ENCODE peak calls at places on chromosome 12, in four cellular contexts. I is HepG2, T is K562, A is GM12878. N is an unnamed sample.

GRCh38 chr12:19671695-19672094 is 232.4 kb downstream of the AEBP2 start:
- DNase-seq in I (no peak), T (no peak), A (no peak), N (no peak)

GRCh38 chr12:97650242-97650641 is 187.6 kb downstream of the RMST start:
- DNase-seq in I (no peak), T (no peak), A (no peak), N (no peak)

GRCh38 chr12:71900091-71900490 is 38.6 kb upstream of the TPH2 start:
- DNase-seq in I (peak), T (peak), A (no peak), N (peak)

GRCh38 chr12:29316772-29317171 is 64.2 kb downstream of the ERGIC2 start:
- DNase-seq in I (no peak), T (no peak), A (no peak), N (no peak)

GRCh38 chr12:121239335-121239678 is 29.4 kb downstream of the P2RX4 start:
- DNase-seq in I (no peak), T (no peak), A (no peak), N (no peak)

GRCh38 chr12:120381752-120382419 is 12.9 kb upstream of the MSI1 start:
- DNase-seq in I (peak), T (peak), A (no peak), N (no peak)

GRCh38 chr12:58656254-58657009 is 263.9 kb downstream of the LRIG3 start:
- DNase-seq in I (no peak), T (no peak), A (no peak), N (no peak)

GRCh38 chr12:4526923-4527546 is 11.7 kb upstream of the RAD51AP1 start:
- DNase-seq in I (peak), T (no peak), A (no peak), N (no peak)

GRCh38 chr12:48592591-48593086 is 22.8 kb upstream of the LALBA start:
- DNase-seq in I (no peak), T (no peak), A (no peak), N (no peak)

GRCh38 chr12:95118138-95118787 is 44.8 kb upstream of the NR2C1 start:
- DNase-seq in I (peak), T (no peak), A (no peak), N (no peak)

GRCh38 chr12:107331471-107331870 is 238.1 kb upstream of the CRY1 start:
- DNase-seq in I (no peak), T (no peak), A (no peak), N (no peak)

GRCh38 chr12:40010899-40011774 is 94.7 kb downstream of the SLC2A13 start:
- DNase-seq in I (peak), T (peak), A (peak), N (peak)

GRCh38 chr12:46214668-46215429 is 54.0 kb downstream of the SLC38A1 start:
- DNase-seq in I (no peak), T (no peak), A (peak), N (no peak)

GRCh38 chr12:12715128-12715458 is 2.1 kb upstream of the CDKN1B start:
- DNase-seq in I (no peak), T (no peak), A (no peak), N (no peak)

GRCh38 chr12:91833780-91834359 is 311.8 kb downstream of the BTG1 start:
- DNase-seq in I (no peak), T (no peak), A (no peak), N (no peak)

GRCh38 chr12:57993030-57993429 is 51.7 kb downstream of the ATP23 start:
- DNase-seq in I (no peak), T (no peak), A (no peak), N (no peak)

GRCh38 chr12:70919161-70919560 is 1.4 kb downstream of the PTPRR start:
- DNase-seq in I (no peak), T (no peak), A (no peak), N (no peak)

GRCh38 chr12:49332891-49333371 is 4.1 kb downstream of the C1QL4 start:
- DNase-seq in I (no peak), T (no peak), A (no peak), N (no peak)

GRCh38 chr12:58148976-58149375 is 207.6 kb downstream of the ATP23 start:
- DNase-seq in I (no peak), T (no peak), A (no peak), N (no peak)

GRCh38 chr12:128823216-128823915 is 392 bp downstream of the SLC15A4 start:
- DNase-seq in I (peak), T (peak), A (no peak), N (peak)

GRCh38 chr12:111529424-111530368 is 69.4 kb downstream of the ATXN2 start:
- DNase-seq in I (peak), T (peak), A (peak), N (peak)

GRCh38 chr12:103399986-103400385 is 95.8 kb downstream of the C12orf42 start:
- DNase-seq in I (no peak), T (no peak), A (no peak), N (no peak)

GRCh38 chr12:107564946-107565345 is 120.7 kb upstream of the PWP1 start:
- DNase-seq in I (peak), T (no peak), A (no peak), N (peak)

GRCh38 chr12:46359667-46360280 is 12.8 kb downstream of the SLC38A2 start:
- DNase-seq in I (no peak), T (no peak), A (no peak), N (no peak)

GRCh38 chr12:130705174-130705880 is 10.8 kb downstream of the RIMBP2 start:
- DNase-seq in I (no peak), T (no peak), A (no peak), N (no peak)

GRCh38 chr12:6871052-6871957 is 1.8 kb downstream of the SPSB2 start:
- DNase-seq in I (no peak), T (peak), A (no peak), N (no peak)

GRCh38 chr12:104519190-104519857 is 62.6 kb downstream of the CHST11 start:
- DNase-seq in I (no peak), T (no peak), A (no peak), N (no peak)

GRCh38 chr12:14960548-14961465 is 594 bp downstream of the ARHGDIB start:
- DNase-seq in I (no peak), T (peak), A (no peak), N (no peak)

GRCh38 chr12:124784871-124785572 is 78.6 kb downstream of the SCARB1 start:
- DNase-seq in I (no peak), T (no peak), A (no peak), N (no peak)

GRCh38 chr12:124783087-124783486 is 80.6 kb downstream of the SCARB1 start:
- DNase-seq in I (no peak), T (no peak), A (no peak), N (no peak)

GRCh38 chr12:124788936-124789555 is 74.6 kb downstream of the SCARB1 start:
- DNase-seq in I (no peak), T (no peak), A (no peak), N (no peak)

GRCh38 chr12:124782132-124782531 is 81.5 kb downstream of the SCARB1 start:
- DNase-seq in I (no peak), T (no peak), A (no peak), N (no peak)

DNA sequence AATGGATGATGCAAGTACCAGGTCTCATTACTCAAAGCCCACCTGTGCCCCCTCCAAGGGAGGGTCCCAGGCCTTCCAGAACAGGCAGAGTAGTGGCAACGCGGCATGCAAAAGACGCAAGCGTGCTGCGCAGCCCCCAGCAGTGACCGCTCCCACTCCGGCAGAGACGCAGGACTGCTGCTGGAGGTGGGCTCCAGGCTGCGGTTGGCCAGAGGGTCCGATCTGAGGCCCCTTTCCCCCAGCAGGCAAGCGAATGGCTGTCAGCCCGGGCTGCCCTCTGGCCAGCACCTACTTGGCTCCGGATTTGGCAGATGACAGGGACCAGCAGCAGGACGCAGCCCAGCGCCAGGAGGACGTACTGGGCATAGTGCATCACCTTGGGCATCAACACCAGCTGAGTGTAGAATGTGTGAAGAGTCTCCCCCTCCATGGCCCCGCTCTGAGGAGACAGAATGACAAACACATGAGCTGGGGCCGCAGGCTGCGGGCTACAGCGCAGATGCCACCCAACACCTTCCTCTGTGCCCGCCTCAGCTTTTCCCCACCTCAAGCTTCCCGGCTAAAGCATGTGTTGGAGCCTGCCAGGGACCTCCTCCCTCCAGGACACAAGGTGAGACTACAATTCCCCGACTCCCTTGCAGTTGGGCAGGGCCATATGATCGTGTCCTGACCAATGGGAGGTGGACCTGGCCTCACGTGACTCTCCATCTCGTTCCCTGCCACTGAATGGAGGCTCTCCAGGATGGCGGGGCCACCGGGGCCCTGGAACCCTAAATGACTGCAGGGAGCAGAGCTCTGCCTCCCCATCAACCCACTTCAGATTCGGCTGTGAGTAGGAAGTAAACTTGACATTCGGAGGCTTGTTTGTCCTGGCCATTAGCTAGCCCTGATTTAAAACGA is 77.3 kb downstream of the SCARB1 start:
- DNase-seq in I (no peak), T (no peak), A (no peak), N (peak)
- TF ChIP-seq TARDBP in I (no peak), T (no peak), A (no peak), N (no peak)

DNA sequence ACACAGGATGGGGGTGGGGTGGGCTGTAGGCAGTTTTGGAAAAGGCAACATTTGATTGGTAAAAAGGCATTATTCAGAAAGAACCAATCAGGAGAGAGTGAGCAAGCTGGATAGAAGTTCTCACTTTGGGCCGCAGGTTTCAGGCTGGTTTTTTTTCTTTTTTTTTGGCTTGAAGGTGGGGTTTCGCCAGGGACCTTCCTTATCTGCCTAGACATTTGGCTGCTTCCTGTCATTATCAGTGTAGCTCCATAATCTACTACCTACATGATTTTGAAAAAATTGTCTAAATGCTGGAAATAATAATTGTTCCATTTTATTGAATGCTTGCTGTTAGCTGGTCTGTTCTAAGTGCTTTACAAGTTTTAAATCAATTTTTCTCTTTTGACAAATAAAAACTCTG is 649.0 kb downstream of the TMTC2 start:
- DNase-seq in I (no peak), T (peak), A (no peak), N (no peak)
- TF ChIP-seq SP1 in I (no peak), T (no peak), A (no peak), N (no peak)

DNA sequence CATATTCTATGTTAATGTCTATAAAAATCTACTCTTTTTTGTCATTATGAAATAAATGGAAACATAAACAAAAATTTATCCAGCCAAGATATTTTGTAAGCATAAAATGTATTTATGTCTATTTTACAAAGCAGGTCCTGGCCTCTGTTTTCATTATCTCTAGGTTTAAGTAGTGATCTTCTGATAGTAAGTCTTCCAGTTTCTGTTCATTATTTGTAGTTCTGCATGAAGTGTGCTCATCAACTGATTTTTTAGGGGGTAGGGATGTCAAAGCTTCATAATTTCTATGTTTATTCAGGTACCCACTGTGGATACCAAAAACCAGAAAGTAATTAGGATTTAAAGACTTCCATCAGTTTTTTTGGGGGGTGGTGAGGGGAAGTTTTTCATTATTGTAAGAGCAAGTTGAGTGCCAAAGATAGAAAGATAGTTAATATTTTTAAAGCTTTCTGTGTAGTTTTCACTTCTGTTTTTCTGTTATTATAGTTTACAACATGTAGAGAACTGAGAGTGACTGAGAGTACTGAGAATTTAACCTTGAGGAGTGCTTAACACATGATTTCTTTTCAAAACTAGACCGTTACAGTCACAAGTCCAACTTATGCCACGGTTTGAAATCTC is 30.6 kb upstream of the LMO3 start:
- DNase-seq in I (no peak), T (no peak), A (peak), N (no peak)
- TF ChIP-seq BHLHE40 in I (no peak), T (no peak), A (peak), N (no peak)

GRCh38 chr12:64828713-64829112 is 4.3 kb downstream of the TBC1D30 start:
- DNase-seq in I (no peak), T (no peak), A (no peak), N (no peak)
- TF ChIP-seq TARDBP in I (no peak), T (no peak), A (no peak), N (no peak)

DNA sequence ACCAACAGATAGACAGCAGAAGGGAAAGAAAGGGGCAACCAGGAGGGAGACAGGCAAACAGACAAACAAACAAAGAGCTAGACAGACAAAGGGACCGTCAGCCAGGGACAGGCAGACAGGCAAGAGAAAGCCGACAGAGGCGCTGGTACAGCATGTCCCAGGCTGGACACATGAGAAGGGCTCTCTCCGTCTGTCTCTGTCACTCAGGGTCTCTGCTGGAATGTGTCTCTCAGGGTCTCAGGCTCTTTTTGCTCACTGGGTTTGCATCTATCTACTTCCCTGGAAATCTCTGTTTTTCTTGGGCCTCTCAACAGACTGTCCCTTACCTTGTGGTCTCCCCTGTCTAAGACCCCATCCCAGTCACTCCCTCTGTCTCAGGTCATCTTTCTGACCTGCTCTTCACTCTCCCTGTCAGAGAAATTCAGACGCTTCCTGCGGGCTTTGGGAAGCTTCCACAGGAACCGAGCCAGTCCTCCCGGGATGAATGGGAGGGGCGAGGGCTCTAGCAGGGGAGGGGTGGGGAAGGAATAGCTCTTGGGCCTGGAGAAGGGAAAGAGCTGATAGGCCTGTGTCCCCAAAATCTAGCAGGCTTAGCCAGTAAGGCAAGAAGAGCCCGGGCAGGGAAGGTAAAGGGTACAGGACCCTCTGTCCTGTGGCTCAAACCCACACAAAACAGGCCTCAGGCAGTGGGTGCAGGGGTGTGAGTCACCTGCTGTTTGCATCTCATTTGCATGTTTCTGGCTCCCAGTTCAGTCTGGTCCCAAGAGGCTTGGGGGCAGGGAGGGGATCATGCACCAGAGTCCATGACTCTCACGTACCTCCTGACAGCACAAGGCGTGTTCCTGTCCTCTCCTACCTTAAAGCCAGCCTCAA is 8.5 kb upstream of the SMUG1 start:
- DNase-seq in I (no peak), T (no peak), A (no peak), N (no peak)
- TF ChIP-seq SP1 in I (no peak), T (no peak), A (no peak), N (no peak)

N was measured in HEK293T.